ENCODE peak calls at places on chromosome X, in eight cellular contexts. Q is WERI-Rb-1, G is suprapubic skin, D is astrocyte, W is tibial nerve, T is ovary, K is tibial artery, F is cardiac muscle cell. C is an unnamed sample. For H3K27me3, the result is how much of the 10 kb centered on the place peaks cover.

GRCh38 chrX:119105826-119106225 is 21.8 kb downstream of the KIAA1210 start:
- DNase-seq in Q (no peak), G (no peak), D (peak), W (no peak), T (no peak), K (no peak), F (no peak), C (no peak)

GRCh38 chrX:76555816-76556215 is 128.3 kb downstream of the MAGEE1 start:
- DNase-seq in Q (peak), G (no peak), D (no peak), W (no peak), T (no peak), K (no peak), F (peak), C (no peak)

GRCh38 chrX:15404712-15405111 is 20.5 kb upstream of the VEGFD start:
- DNase-seq in Q (no peak), G (peak), D (no peak), W (peak), T (peak), K (peak), F (no peak), C (no peak)

GRCh38 chrX:105017641-105018040 is 202.9 kb downstream of the TEX13A start:
- DNase-seq in Q (no peak), G (no peak), D (no peak), W (no peak), T (no peak), K (no peak), F (no peak), C (no peak)

GRCh38 chrX:42530027-42530426 is 247.9 kb downstream of the PPP1R2C start:
- DNase-seq in Q (no peak), G (no peak), D (peak), W (no peak), T (no peak), K (no peak), F (peak), C (peak)

GRCh38 chrX:34877451-34877850 is 65.1 kb upstream of the FAM47B start:
- DNase-seq in Q (no peak), G (no peak), D (peak), W (no peak), T (no peak), K (no peak), F (no peak), C (no peak)

GRCh38 chrX:27728291-27728690 is 79.5 kb upstream of the MAGEB10 start:
- DNase-seq in Q (no peak), G (no peak), D (peak), W (no peak), T (no peak), K (no peak), F (no peak), C (peak)

GRCh38 chrX:80237072-80237471 is 183.2 kb upstream of the TENT5D start:
- DNase-seq in Q (no peak), G (no peak), D (no peak), W (no peak), T (no peak), K (no peak), F (no peak), C (no peak)

GRCh38 chrX:139246295-139246694 is 284.2 kb upstream of the F9 start:
- DNase-seq in Q (no peak), G (no peak), D (peak), W (no peak), T (no peak), K (no peak), F (no peak), C (no peak)

GRCh38 chrX:25034889-25035288 is 19.1 kb upstream of the ARX start:
- DNase-seq in Q (no peak), G (no peak), D (no peak), W (no peak), T (no peak), K (no peak), F (no peak), C (no peak)

GRCh38 chrX:51148848-51149247 is 183.8 kb upstream of the NUDT10 start:
- DNase-seq in Q (no peak), G (no peak), D (no peak), W (no peak), T (no peak), K (no peak), F (peak), C (no peak)

GRCh38 chrX:110418220-110418856 is 59.7 kb downstream of the RTL9 start:
- DNase-seq in Q (peak), G (no peak), D (peak), W (no peak), T (peak), K (no peak), F (peak), C (no peak)

GRCh38 chrX:96147645-96148044 is 537.0 kb upstream of the DIAPH2 start:
- DNase-seq in Q (no peak), G (no peak), D (no peak), W (no peak), T (no peak), K (no peak), F (no peak), C (no peak)

GRCh38 chrX:86349115-86349514 is 200.9 kb downstream of the DACH2 start:
- DNase-seq in Q (no peak), G (no peak), D (no peak), W (no peak), T (no peak), K (no peak), F (no peak), C (no peak)

GRCh38 chrX:70262952-70263567 is 3.1 kb upstream of the P2RY4 start:
- DNase-seq in Q (peak), G (no peak), D (peak), W (no peak), T (peak), K (peak), F (peak), C (no peak)

GRCh38 chrX:57817302-57817701 is 93.0 kb downstream of the ZXDA start:
- DNase-seq in Q (no peak), G (no peak), D (no peak), W (no peak), T (no peak), K (no peak), F (no peak), C (no peak)

GRCh38 chrX:150324035-150324728 is 38.9 kb upstream of the MAMLD1 start:
- DNase-seq in Q (no peak), G (no peak), D (peak), W (no peak), T (no peak), K (no peak), F (no peak), C (peak)

GRCh38 chrX:40871385-40872082 is 136.2 kb upstream of the MED14 start:
- DNase-seq in Q (no peak), G (no peak), D (peak), W (no peak), T (no peak), K (no peak), F (peak), C (no peak)

GRCh38 chrX:46703980-46704379 is 54.9 kb downstream of the SLC9A7 start:
- DNase-seq in Q (no peak), G (no peak), D (no peak), W (no peak), T (no peak), K (no peak), F (peak), C (no peak)

GRCh38 chrX:31969714-31970113 is 897.9 kb upstream of the FTHL17 start:
- DNase-seq in Q (no peak), G (no peak), D (no peak), W (no peak), T (no peak), K (no peak), F (no peak), C (peak)

GRCh38 chrX:5959286-5959685 is 269.4 kb downstream of the NLGN4X start:
- DNase-seq in Q (no peak), G (no peak), D (no peak), W (no peak), T (no peak), K (no peak), F (no peak), C (no peak)

GRCh38 chrX:151821226-151821625 is 86.7 kb downstream of the CNGA2 start:
- DNase-seq in Q (no peak), G (no peak), D (no peak), W (no peak), T (no peak), K (no peak), F (no peak), C (no peak)
- H3K27me3 ChIP-seq in Q (under half), G (under half), D (under half), W (under half), T (under half), K (under half), F (under half), C (under half)

DNA sequence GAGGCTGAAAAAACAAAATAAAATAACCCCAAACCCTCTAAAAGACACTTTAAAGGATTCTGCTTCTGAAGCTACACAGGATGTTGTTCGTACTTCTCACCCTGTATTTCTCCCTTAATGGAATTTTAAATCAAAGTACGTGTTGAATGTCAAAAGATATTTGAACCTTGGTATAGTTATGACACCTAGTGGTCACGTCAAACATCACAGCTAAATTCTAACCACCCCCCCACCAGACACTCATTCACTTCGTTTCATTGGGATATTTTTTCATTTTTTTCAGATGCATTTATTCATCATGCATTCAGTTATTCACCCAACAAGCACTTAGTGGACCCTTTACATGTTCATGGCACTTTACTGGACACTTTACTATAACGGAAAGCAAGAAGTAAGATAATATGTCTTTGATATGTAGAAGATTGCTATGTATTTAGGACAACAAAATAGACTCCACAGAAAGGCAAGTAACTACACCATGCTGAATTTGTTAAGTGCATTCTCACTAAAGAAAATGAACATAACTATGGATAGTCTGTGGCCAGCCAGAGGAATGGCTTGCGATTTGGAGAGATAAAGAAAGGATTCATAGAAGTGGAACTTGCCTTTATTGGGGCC is 62.5 kb upstream of the GPR174 start:
- DNase-seq in Q (no peak), G (no peak), D (no peak), W (no peak), T (no peak), K (no peak), F (peak), C (no peak)
- H3K4me3 ChIP-seq in Q (no peak), G (no peak), D (no peak), W (no peak), T (no peak), K (no peak), F (no peak), C (no peak)

GRCh38 chrX:136488706-136489105 is 959 bp downstream of the BRS3 start:
- DNase-seq in Q (no peak), G (no peak), D (no peak), W (no peak), T (no peak), K (no peak), F (no peak), C (no peak)
- TF ChIP-seq CTCF in Q (no peak), G (no peak), D (no peak), W (no peak), T (no peak), K (no peak), F (no peak), C (no peak)

DNA sequence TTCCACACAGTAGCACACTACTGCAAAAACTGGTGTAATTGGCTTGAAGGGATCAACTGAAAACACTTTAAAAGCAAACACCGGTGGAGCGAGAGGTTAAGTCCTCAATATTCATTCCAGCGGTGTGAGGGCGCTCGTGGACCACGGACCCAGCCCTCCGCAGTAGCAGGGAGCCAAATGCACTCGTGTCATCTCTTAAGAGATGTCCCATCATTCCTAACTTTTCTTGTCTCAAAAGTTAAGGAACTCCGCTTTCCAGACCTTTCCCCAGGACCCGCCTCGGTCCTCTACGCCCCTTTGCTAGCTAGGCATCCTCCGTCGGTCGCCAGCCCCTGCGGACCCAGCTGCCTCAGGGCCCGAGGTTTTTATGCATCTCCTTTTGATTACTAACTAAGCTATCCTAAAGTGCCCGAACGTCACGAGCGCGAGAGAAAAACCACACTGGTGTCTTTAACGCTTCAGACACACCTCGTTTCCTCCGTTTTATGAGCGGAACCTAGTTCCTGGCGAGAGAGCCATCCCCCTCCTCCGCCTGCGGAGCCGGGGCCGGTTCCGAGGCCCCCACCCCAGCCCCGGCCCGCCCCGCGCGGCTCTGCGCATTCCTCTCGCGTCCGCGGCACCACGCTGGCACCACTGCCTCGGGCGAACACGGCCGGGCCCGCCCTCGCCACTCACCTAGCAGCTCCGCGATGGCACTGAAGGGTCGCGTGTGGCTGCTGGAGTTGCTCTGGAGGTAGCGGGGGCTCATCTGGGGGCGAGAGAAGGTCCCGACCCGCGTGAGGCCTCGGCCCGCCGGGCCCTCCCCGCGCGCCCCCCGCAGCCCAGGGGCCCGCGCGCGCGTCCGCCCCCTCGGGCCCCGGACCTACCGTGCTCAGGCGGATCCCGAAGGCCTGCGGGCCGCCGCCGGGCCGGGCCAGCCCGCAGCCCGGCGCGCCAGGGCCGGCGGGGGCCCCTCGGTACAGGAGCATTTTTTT is 723 bp downstream of the MORC4 start:
- DNase-seq in Q (peak), G (peak), D (peak), W (peak), T (peak), K (peak), F (peak), C (no peak)
- H3K27me3 ChIP-seq in Q (under half), G (under half), D (under half), W (under half), T (under half), K (under half), F (under half), C (under half)

DNA sequence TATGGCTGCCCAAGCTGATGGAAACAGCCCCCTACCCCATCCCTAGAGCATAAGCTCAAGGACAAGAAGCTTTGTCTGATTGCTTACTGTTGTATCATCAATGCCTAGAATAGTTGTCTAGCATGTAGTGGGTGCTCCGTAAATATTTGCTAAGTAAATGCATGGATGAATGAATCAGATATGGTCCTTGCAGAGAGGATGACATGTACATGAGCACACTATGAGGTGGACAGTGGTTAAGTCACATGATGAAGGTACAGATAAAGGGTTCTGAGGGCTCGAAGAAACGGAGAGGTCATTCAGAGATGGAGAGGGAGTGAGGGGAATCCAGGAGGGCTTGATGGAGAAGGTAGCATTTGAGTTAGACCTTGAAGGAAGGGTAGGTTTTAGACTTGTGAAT is 214.2 kb downstream of the RBMX2 start:
- DNase-seq in Q (no peak), G (no peak), D (no peak), W (no peak), T (no peak), K (no peak), F (no peak), C (no peak)
- H3K4me3 ChIP-seq in Q (no peak), G (no peak), D (no peak), W (no peak), T (no peak), K (no peak), F (no peak), C (no peak)

GRCh38 chrX:130079824-130080406 is 30.4 kb downstream of the ELF4 start:
- DNase-seq in Q (peak), G (no peak), D (peak), W (no peak), T (peak), K (peak), F (peak), C (peak)
- TF ChIP-seq CTCF in Q (peak), G (peak), D (peak), W (peak), T (peak), K (peak), F (peak), C (peak)

GRCh38 chrX:153645921-153646481 is 1.0 kb upstream of the DUSP9 start:
- DNase-seq in Q (no peak), G (no peak), D (no peak), W (no peak), T (no peak), K (no peak), F (no peak), C (no peak)

GRCh38 chrX:153649178-153649914 is 2.3 kb downstream of the DUSP9 start:
- DNase-seq in Q (peak), G (peak), D (no peak), W (no peak), T (peak), K (no peak), F (peak), C (no peak)

GRCh38 chrX:153648358-153649177 is 1.6 kb downstream of the DUSP9 start:
- DNase-seq in Q (no peak), G (no peak), D (no peak), W (no peak), T (no peak), K (no peak), F (no peak), C (no peak)

GRCh38 chrX:153646620-153647373 is at the start of gene DUSP9:
- DNase-seq in Q (peak), G (peak), D (no peak), W (no peak), T (peak), K (no peak), F (peak), C (no peak)

DNA sequence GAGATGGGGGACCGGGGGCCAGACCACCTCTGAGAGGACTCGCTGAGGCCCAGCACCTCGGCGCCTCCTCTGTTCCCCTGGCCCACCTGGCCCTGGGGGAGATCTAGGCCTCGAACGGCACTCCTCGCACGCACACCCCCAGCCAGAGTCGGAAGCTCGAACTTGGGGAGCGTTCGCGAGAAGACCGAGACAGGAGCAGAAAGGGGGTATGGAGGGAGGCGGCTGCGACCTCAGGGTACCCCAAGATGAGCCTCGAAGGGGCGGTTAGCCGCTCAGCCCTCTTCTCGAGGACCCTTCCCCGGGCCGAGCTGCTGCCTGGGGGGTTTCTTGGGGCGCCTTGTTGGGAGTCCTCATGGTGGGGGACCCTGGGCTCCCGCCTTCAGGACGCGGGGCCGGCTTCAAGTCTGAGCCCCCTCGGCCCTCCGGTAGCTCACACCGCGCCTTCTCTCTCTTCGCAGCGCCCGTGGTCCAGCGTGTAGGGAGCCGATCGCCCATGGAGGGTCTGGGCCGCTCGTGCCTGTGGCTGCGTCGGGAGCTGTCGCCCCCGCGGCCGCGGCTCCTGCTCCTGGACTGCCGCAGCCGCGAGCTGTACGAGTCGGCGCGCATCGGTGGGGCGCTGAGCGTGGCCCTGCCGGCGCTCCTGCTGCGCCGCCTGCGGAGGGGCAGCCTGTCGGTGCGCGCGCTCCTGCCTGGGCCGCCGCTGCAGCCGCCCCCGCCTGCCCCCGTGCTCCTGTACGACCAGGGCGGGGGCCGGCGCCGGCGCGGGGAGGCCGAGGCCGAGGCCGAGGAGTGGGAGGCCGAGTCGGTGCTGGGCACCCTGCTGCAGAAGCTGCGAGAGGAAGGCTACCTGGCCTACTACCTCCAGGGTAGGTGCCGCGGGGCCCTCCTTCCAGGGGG is 706 bp downstream of the DUSP9 start:
- DNase-seq in Q (no peak), G (peak), D (no peak), W (no peak), T (no peak), K (no peak), F (no peak), C (no peak)
- H3K27me3 ChIP-seq in Q (under half), G (half or more), D (under half), W (under half), T (under half), K (half or more), F (half or more), C (under half)

GRCh38 chrX:21747523-21747922 is 10.4 kb downstream of the SMPX start:
- DNase-seq in Q (no peak), G (no peak), D (no peak), W (no peak), T (no peak), K (no peak), F (peak), C (no peak)
- H3K4me3 ChIP-seq in Q (no peak), G (no peak), D (no peak), W (no peak), T (no peak), K (no peak), F (peak), C (no peak)